ENCODE peak calls at places on chromosomes 16 and 17, in five cellular contexts. B is SK-N-SH, C is psoas muscle, I is prostate gland, W is right atrium auricular region. J is an unnamed sample.
A peak's percentile ranks its signal among the peaks of the same experiment; 100 is the strongest.

GRCh38 chr17:9028632-9029570 is 7.6 kb downstream of the NTN1 start:
- DNase-seq in B (no peak), C (no peak), I (no peak), W (no peak), J (no peak)

GRCh38 chr17:42937712-42938596 is 26.3 kb downstream of the AARSD1 start:
- DNase-seq in B (peak; percentile 68), C (no peak), I (no peak), W (peak; percentile 59), J (peak; percentile 34)

GRCh38 chr16:31135535-31136286 is at the start of gene PRSS8:
- DNase-seq in B (no peak), C (no peak), I (peak; percentile 92), W (no peak), J (no peak)

GRCh38 chr17:10652984-10653680 is 4.0 kb downstream of the MYH3 start:
- DNase-seq in B (no peak), C (no peak), I (no peak), W (no peak), J (no peak)

GRCh38 chr17:68029512-68030215 is 5.9 kb upstream of the KPNA2 start:
- DNase-seq in B (no peak), C (no peak), I (no peak), W (no peak), J (no peak)

GRCh38 chr17:61402978-61403845 is 3.6 kb downstream of the TBX2 start:
- DNase-seq in B (peak; percentile 34), C (peak; percentile 54), I (no peak), W (no peak), J (no peak)

GRCh38 chr17:40068129-40068581 is 5.4 kb downstream of the THRA start:
- DNase-seq in B (no peak), C (no peak), I (no peak), W (no peak), J (no peak)

GRCh38 chr17:83101805-83102480 is 22.5 kb downstream of the METRNL start:
- DNase-seq in B (no peak), C (no peak), I (no peak), W (no peak), J (no peak)

GRCh38 chr17:74457146-74457819 is 9.2 kb upstream of the CD300A start:
- DNase-seq in B (peak; percentile 89), C (peak; percentile 91), I (peak; percentile 72), W (peak; percentile 88), J (peak; percentile 76)

GRCh38 chr17:49779730-49780220 is 8.7 kb upstream of the KAT7 start:
- DNase-seq in B (peak; percentile 40), C (no peak), I (no peak), W (no peak), J (peak; percentile 41)

GRCh38 chr17:17840751-17841591 is 4.2 kb upstream of the SREBF1 start:
- DNase-seq in B (no peak), C (no peak), I (no peak), W (no peak), J (no peak)

GRCh38 chr17:29624586-29624985 is 1.9 kb upstream of the CORO6 start:
- DNase-seq in B (peak; percentile 41), C (no peak), I (no peak), W (no peak), J (no peak)

GRCh38 chr17:64226132-64226531 is 36.9 kb downstream of the TEX2 start:
- DNase-seq in B (no peak), C (no peak), I (no peak), W (no peak), J (no peak)

GRCh38 chr17:28346199-28346580 is 10.6 kb downstream of the TNFAIP1 start:
- DNase-seq in B (no peak), C (no peak), I (no peak), W (no peak), J (no peak)

GRCh38 chr16:1390239-1390638 is 24.3 kb downstream of the UNKL start:
- DNase-seq in B (no peak), C (no peak), I (no peak), W (no peak), J (no peak)

GRCh38 chr16:68086336-68086821 is 1.2 kb downstream of the NFATC3 start:
- DNase-seq in B (peak; percentile 39), C (no peak), I (no peak), W (no peak), J (peak; percentile 38)

GRCh38 chr16:17213025-17213424 is 257.7 kb downstream of the XYLT1 start:
- DNase-seq in B (no peak), C (no peak), I (no peak), W (no peak), J (no peak)

GRCh38 chr16:4940719-4941118 is 3.8 kb upstream of the PPL start:
- DNase-seq in B (no peak), C (no peak), I (no peak), W (no peak), J (no peak)

GRCh38 chr16:84268661-84269060 is 26.0 kb upstream of the WFDC1 start:
- DNase-seq in B (no peak), C (no peak), I (no peak), W (no peak), J (no peak)

GRCh38 chr16:55542459-55543082 is 23.9 kb upstream of the CAPNS2 start:
- DNase-seq in B (no peak), C (no peak), I (no peak), W (no peak), J (peak; percentile 70)

GRCh38 chr17:57481901-57482300 is 225.6 kb downstream of the MSI2 start:
- DNase-seq in B (no peak), C (no peak), I (no peak), W (peak; percentile 76), J (peak; percentile 97)

GRCh38 chr16:62225675-62226074 is 189.4 kb upstream of the CDH8 start:
- DNase-seq in B (peak; percentile 25), C (peak; percentile 61), I (no peak), W (peak; percentile 69), J (peak; percentile 50)

GRCh38 chr16:85019659-85020245 is 7.8 kb upstream of the KIAA0513 start:
- DNase-seq in B (no peak), C (peak; percentile 75), I (peak; percentile 69), W (no peak), J (no peak)

GRCh38 chr16:66695474-66695934 is 1.0 kb downstream of the CMTM4 start:
- DNase-seq in B (no peak), C (no peak), I (peak; percentile 31), W (no peak), J (no peak)

GRCh38 chr17:66915204-66915611 is 49.3 kb upstream of the CACNG4 start:
- DNase-seq in B (peak; percentile 76), C (peak; percentile 64), I (peak; percentile 75), W (no peak), J (peak; percentile 75)

GRCh38 chr17:56699186-56699895 is 105.8 kb downstream of the NOG start:
- DNase-seq in B (peak; percentile 38), C (peak; percentile 87), I (peak; percentile 39), W (peak; percentile 66), J (peak; percentile 99)

GRCh38 chr16:86033016-86033474 is 134.1 kb downstream of the IRF8 start:
- DNase-seq in B (no peak), C (no peak), I (no peak), W (no peak), J (no peak)

GRCh38 chr16:23286131-23286532 is 16.0 kb upstream of the SCNN1B start:
- DNase-seq in B (no peak), C (no peak), I (no peak), W (no peak), J (no peak)

GRCh38 chr17:5947701-5948180 is 122.4 kb upstream of the WSCD1 start:
- DNase-seq in B (no peak), C (no peak), I (no peak), W (no peak), J (no peak)

GRCh38 chr16:78147846-78148535 is 48.5 kb downstream of the WWOX start:
- DNase-seq in B (no peak), C (no peak), I (no peak), W (no peak), J (no peak)

GRCh38 chr16:6940968-6941367 is 391.7 kb upstream of the RBFOX1 start:
- DNase-seq in B (no peak), C (no peak), I (no peak), W (no peak), J (no peak)
- H3K27ac ChIP-seq in B (no peak overlapping the region), C (no peak overlapping the region), I (no peak overlapping the region), W (no peak overlapping the region), J (no peak overlapping the region)

GRCh38 chr16:73064996-73065349 is 17.0 kb upstream of the ZFHX3 start:
- DNase-seq in B (no peak), C (peak; percentile 62), I (no peak), W (no peak), J (no peak)

GRCh38 chr16:73062640-73063283 is 14.8 kb upstream of the ZFHX3 start:
- DNase-seq in B (peak; percentile 79), C (no peak), I (no peak), W (no peak), J (no peak)

GRCh38 chr16:73063854-73064226 is 15.9 kb upstream of the ZFHX3 start:
- DNase-seq in B (no peak), C (no peak), I (no peak), W (no peak), J (no peak)

GRCh38 chr16:73064227-73064995 is 16.5 kb upstream of the ZFHX3 start:
- DNase-seq in B (peak; percentile 32), C (no peak), I (no peak), W (no peak), J (no peak)

DNA sequence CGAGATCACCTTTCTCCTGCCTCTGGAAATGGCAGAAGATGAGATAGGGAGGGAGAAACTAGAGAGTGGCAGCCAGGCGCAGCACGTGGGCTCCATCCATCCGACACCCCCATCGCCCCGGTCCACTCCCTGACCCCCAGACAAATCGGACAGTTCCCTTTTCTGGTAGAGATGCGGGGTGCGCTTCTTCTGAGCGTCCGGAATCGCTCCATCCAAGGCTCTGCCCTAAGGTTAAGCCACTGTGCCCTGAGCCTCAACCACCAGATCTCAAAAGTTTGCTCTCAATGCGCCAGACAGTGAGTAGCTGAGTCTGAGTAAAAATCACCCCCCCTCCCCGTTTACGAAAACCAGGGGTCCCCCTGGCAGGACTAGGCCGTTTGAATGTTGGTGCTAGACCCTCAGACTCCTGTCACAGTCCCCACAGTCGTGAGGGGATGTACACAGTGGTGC is 15.4 kb upstream of the ZFHX3 start:
- DNase-seq in B (no peak), C (no peak), I (no peak), W (no peak), J (no peak)
- H3K27me3 ChIP-seq in B (no peaks in the 10 kb centered on the region), C (no peaks in the 10 kb centered on the region), I (no peaks in the 10 kb centered on the region), W (peaks cover 24% of the 10 kb centered on the region), J (no peaks in the 10 kb centered on the region)

DNA sequence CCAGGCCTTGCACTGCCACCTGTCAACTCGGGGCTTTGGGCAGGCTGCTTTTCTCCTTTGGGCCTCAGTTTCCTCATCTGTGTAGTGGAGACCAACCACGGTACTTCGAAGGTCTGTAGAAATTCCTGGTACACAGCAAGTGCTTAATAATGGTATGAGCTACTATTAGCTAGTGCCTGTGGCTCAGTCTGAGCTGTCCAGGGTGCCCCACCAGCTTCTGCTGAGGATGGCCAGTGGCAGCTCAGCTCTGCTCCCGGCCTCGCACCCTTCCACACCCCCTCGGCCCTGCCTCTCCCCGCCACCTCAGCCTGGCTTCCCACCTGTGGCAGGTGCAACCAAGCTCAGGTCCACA is 26.2 kb upstream of the PLCG2 start:
- DNase-seq in B (no peak), C (no peak), I (no peak), W (no peak), J (no peak)
- H3K27ac ChIP-seq in B (no peak overlapping the region), C (no peak overlapping the region), I (no peak overlapping the region), W (peak overlapping the region; percentile 40), J (no peak overlapping the region)

DNA sequence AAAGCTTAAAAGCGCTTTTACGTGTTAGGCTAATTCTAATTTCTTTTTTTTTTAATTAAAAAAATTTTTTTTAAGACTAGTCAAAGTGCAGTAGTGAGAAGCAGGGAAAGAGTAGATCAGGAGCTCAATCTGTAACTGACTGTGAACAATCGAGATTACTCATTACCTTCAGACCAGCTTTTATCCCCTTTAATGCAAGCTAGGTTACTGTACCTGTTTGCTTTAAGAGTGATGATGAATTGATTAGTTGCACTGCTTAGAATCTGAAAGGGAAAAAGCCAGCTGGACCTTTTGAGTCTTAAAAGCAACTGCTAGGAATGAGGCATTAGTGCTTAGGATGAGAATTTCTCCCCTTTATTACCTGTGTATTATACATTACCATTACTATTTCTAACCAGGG is 19.0 kb downstream of the PSMD11 start:
- DNase-seq in B (no peak), C (no peak), I (no peak), W (no peak), J (no peak)
- H3K27me3 ChIP-seq in B (no peaks in the 10 kb centered on the region), C (no peaks in the 10 kb centered on the region), I (no peaks in the 10 kb centered on the region), W (no peaks in the 10 kb centered on the region), J (no peaks in the 10 kb centered on the region)

J was measured in SJSA1.